ENCODE peak calls at places on chromosomes 6 and 20, in seven cellular contexts. G is amniotic stem cell, A is EH, R is SJCRH30, K is NAMALWA, X is NCI-H1930, N is neuronal stem cell. V is an unnamed sample.

GRCh38 chr6:80725156-80725930 is 618.9 kb downstream of the BCKDHB start:
- DNase-seq in A (peak), K (no peak), G (no peak), R (peak), X (no peak), N (no peak), V (no peak)

GRCh38 chr20:12291386-12291785 is 373.7 kb downstream of the BTBD3 start:
- DNase-seq in X (no peak), A (no peak), K (no peak), G (no peak), R (no peak), N (no peak), V (no peak)

GRCh38 chr6:11209369-11209768 is 23.1 kb downstream of the NEDD9 start:
- DNase-seq in N (no peak), K (no peak), X (no peak), R (no peak), G (no peak), A (no peak), V (no peak)

GRCh38 chr20:63465380-63466249 is 6.8 kb downstream of the KCNQ2 start:
- DNase-seq in G (no peak), N (no peak), K (no peak), X (no peak), R (no peak), A (no peak), V (no peak)

GRCh38 chr20:38308047-38308438 is 4.1 kb downstream of the BPI start:
- DNase-seq in X (no peak), A (no peak), N (no peak), G (no peak), R (peak), K (no peak), V (no peak)

GRCh38 chr6:119481098-119481497 is 131.5 kb upstream of the MAN1A1 start:
- DNase-seq in X (no peak), R (no peak), N (no peak), G (no peak), K (no peak), A (no peak), V (no peak)

GRCh38 chr6:153947817-153948447 is 91.1 kb upstream of the OPRM1 start:
- DNase-seq in K (peak), A (peak), G (no peak), R (peak), N (peak), X (peak), V (peak)

GRCh38 chr6:32182617-32183016 is 1.4 kb downstream of the AGER start:
- DNase-seq in K (no peak), R (no peak), X (no peak), N (no peak), G (no peak), A (no peak), V (no peak)

GRCh38 chr6:143642403-143642802 is 35.4 kb upstream of the PHACTR2 start:
- DNase-seq in X (no peak), R (no peak), G (no peak), K (no peak), A (peak), N (no peak), V (no peak)

GRCh38 chr20:1323256-1323655 is 5.7 kb downstream of the SDCBP2 start:
- DNase-seq in G (no peak), K (no peak), X (no peak), R (no peak), N (no peak), A (peak), V (no peak)

GRCh38 chr6:4281341-4282293 is 146.2 kb upstream of the ECI2 start:
- DNase-seq in N (peak), X (peak), G (no peak), K (no peak), A (peak), R (no peak), V (peak)

GRCh38 chr6:11732036-11732545 is 46.5 kb downstream of the ADTRP start:
- DNase-seq in N (no peak), A (peak), X (no peak), R (no peak), G (no peak), K (peak), V (no peak)

GRCh38 chr20:32155017-32155965 is 45.8 kb downstream of the TM9SF4 start:
- DNase-seq in R (peak), A (peak), K (peak), N (peak), G (peak), X (peak), V (peak)

GRCh38 chr6:117840541-117840983 is 66.5 kb upstream of the SLC35F1 start:
- DNase-seq in N (peak), X (peak), R (peak), K (peak), G (peak), A (peak), V (peak)

GRCh38 chr6:91142154-91142553 is 555.3 kb upstream of the MAP3K7 start:
- DNase-seq in N (no peak), A (no peak), G (no peak), X (no peak), R (peak), K (no peak), V (no peak)

GRCh38 chr20:25750765-25751696 is 54.4 kb upstream of the ZNF337 start:
- DNase-seq in N (no peak), G (no peak), R (no peak), A (peak), X (no peak), K (peak), V (peak)

GRCh38 chr6:37485259-37485658 is 14.4 kb downstream of the CCDC167 start:
- DNase-seq in X (no peak), K (peak), A (no peak), R (peak), G (no peak), N (no peak), V (no peak)

GRCh38 chr20:46965477-46965876 is 70.8 kb downstream of the EYA2 start:
- DNase-seq in X (no peak), G (no peak), A (no peak), R (no peak), N (no peak), K (no peak), V (no peak)

GRCh38 chr20:36092424-36093024 is 62.0 kb upstream of the EPB41L1 start:
- DNase-seq in R (no peak), N (peak), G (no peak), K (no peak), X (no peak), A (peak), V (no peak)

GRCh38 chr20:10414982-10415650 is 18.9 kb downstream of the MKKS start:
- DNase-seq in X (no peak), K (no peak), A (peak), R (no peak), G (no peak), N (peak), V (no peak)

GRCh38 chr6:95576621-95577316 is 566 bp upstream of the MANEA start:
- DNase-seq in G (no peak), K (peak), A (peak), R (peak), N (no peak), X (no peak), V (no peak)

GRCh38 chr6:79874531-79875132 is 72.7 kb downstream of the ELOVL4 start:
- DNase-seq in R (no peak), A (no peak), K (no peak), G (no peak), N (no peak), X (no peak), V (no peak)

GRCh38 chr20:45254867-45255266 is 503 bp upstream of the SLPI start:
- DNase-seq in G (no peak), N (no peak), X (no peak), A (peak), K (no peak), R (no peak), V (no peak)

GRCh38 chr6:145442110-145442509 is 293.2 kb downstream of the EPM2A start:
- DNase-seq in G (no peak), K (no peak), A (no peak), R (no peak), X (no peak), N (no peak), V (no peak)

GRCh38 chr6:142683688-142684087 is 261.3 kb downstream of the HIVEP2 start:
- DNase-seq in K (no peak), G (no peak), R (no peak), X (no peak), N (no peak), A (no peak), V (no peak)

GRCh38 chr6:156420172-156420993 is 356.8 kb upstream of the ARID1B start:
- DNase-seq in N (no peak), R (no peak), G (peak), X (no peak), A (peak), K (no peak), V (no peak)

GRCh38 chr20:21027569-21027968 is 78.6 kb downstream of the LINC00237 start:
- DNase-seq in K (peak), N (no peak), X (no peak), R (peak), A (no peak), G (no peak), V (no peak)

GRCh38 chr6:44176130-44176934 is 17.7 kb downstream of the CAPN11 start:
- DNase-seq in X (no peak), N (no peak), G (no peak), K (no peak), R (peak), A (no peak), V (no peak)

GRCh38 chr6:14851286-14851685 is 394.6 kb upstream of the JARID2 start:
- DNase-seq in G (no peak), A (peak), R (no peak), K (no peak), N (no peak), X (no peak), V (no peak)

GRCh38 chr6:48764261-48764660 is 653.3 kb upstream of the PTCHD4 start:
- DNase-seq in N (no peak), A (no peak), K (no peak), X (no peak), G (no peak), R (no peak), V (no peak)

GRCh38 chr6:168284187-168284586 is 35.4 kb downstream of the DACT2 start:
- DNase-seq in N (no peak), G (no peak), K (no peak), R (no peak), X (no peak), A (no peak), V (no peak)

GRCh38 chr6:41191569-41191968 is 9.4 kb downstream of the TREML2 start:
- DNase-seq in A (peak), R (peak), G (no peak), K (peak), N (no peak), X (no peak), V (peak)

GRCh38 chr6:16706029-16706428 is 55.2 kb downstream of the ATXN1 start:
- DNase-seq in K (no peak), R (no peak), N (no peak), G (no peak), X (no peak), A (no peak), V (no peak)

V was measured in retina.